ENCODE peak calls at places on chromosomes 2 and 18, in four cellular contexts. J is adipocyte, O is gastrocnemius medialis, G is A549. I is an unnamed sample. For H3K9me3, the result is how much of the 10 kb centered on the place peaks cover.

GRCh38 chr18:2547477-2548087 is 23.7 kb downstream of the METTL4 start:
- DNase-seq in J (peak), O (no peak), G (no peak), I (peak)

GRCh38 chr18:35197286-35197685 is 43.5 kb upstream of the ZNF397 start:
- DNase-seq in J (no peak), O (no peak), G (no peak), I (no peak)

GRCh38 chr2:96082211-96083063 is 33.9 kb downstream of the ADRA2B start:
- DNase-seq in J (no peak), O (no peak), G (no peak), I (no peak)

GRCh38 chr2:79855264-79856006 is 342.6 kb downstream of the CTNNA2 start:
- DNase-seq in J (no peak), O (no peak), G (peak), I (peak)

GRCh38 chr2:142914507-142915313 is 37.2 kb downstream of the KYNU start:
- DNase-seq in J (no peak), O (no peak), G (no peak), I (no peak)

GRCh38 chr18:48955528-48956261 is 4.9 kb upstream of the SMAD7 start:
- DNase-seq in J (peak), O (peak), G (no peak), I (no peak)

GRCh38 chr2:133486706-133487305 is 81.5 kb downstream of the NCKAP5 start:
- DNase-seq in J (no peak), O (no peak), G (no peak), I (no peak)

GRCh38 chr2:19369341-19369955 is 11.0 kb upstream of the OSR1 start:
- DNase-seq in J (peak), O (no peak), G (no peak), I (no peak)

GRCh38 chr18:434410-434809 is 66.1 kb downstream of the COLEC12 start:
- DNase-seq in J (peak), O (peak), G (no peak), I (peak)

GRCh38 chr2:218383892-218384519 is 1.9 kb downstream of the SLC11A1 start:
- DNase-seq in J (no peak), O (no peak), G (no peak), I (no peak)

GRCh38 chr2:111667542-111668273 is 216.3 kb downstream of the ANAPC1 start:
- DNase-seq in J (peak), O (no peak), G (no peak), I (peak)

GRCh38 chr2:88180594-88181240 is 10.6 kb downstream of the THNSL2 start:
- DNase-seq in J (peak), O (no peak), G (no peak), I (no peak)

GRCh38 chr2:19368760-19369159 is 10.3 kb upstream of the OSR1 start:
- DNase-seq in J (no peak), O (no peak), G (no peak), I (no peak)

GRCh38 chr18:9971313-9971920 is 57.6 kb downstream of the VAPA start:
- DNase-seq in J (peak), O (peak), G (peak), I (peak)

GRCh38 chr2:115165529-115166109 is 723.2 kb downstream of the DPP10 start:
- DNase-seq in J (peak), O (no peak), G (no peak), I (no peak)

GRCh38 chr2:240557808-240558207 is at the start of gene ANKMY1:
- DNase-seq in J (peak), O (peak), G (no peak), I (no peak)

GRCh38 chr2:100877555-100877954 is 57.6 kb downstream of the NPAS2 start:
- DNase-seq in J (no peak), O (no peak), G (no peak), I (no peak)

GRCh38 chr18:27430595-27430994 is 245.5 kb upstream of the CHST9 start:
- DNase-seq in J (no peak), O (no peak), G (no peak), I (no peak)

GRCh38 chr2:97724501-97724900 is 11.1 kb downstream of the ZAP70 start:
- DNase-seq in J (no peak), O (no peak), G (no peak), I (no peak)

GRCh38 chr18:9946831-9947230 is 33.0 kb downstream of the VAPA start:
- DNase-seq in J (no peak), O (no peak), G (no peak), I (no peak)

GRCh38 chr2:118794546-118794945 is 52.9 kb downstream of the EN1 start:
- DNase-seq in J (no peak), O (peak), G (no peak), I (no peak)

GRCh38 chr2:27765621-27766286 is 5.8 kb upstream of the MRPL33 start:
- DNase-seq in J (no peak), O (peak), G (no peak), I (peak)

GRCh38 chr2:215535125-215535668 is 99.3 kb upstream of the FN1 start:
- DNase-seq in J (peak), O (no peak), G (no peak), I (no peak)

GRCh38 chr18:68454511-68455228 is 260.2 kb downstream of the TMX3 start:
- DNase-seq in J (peak), O (no peak), G (no peak), I (no peak)

GRCh38 chr2:186917866-186918265 is 68.9 kb upstream of the ZSWIM2 start:
- DNase-seq in J (peak), O (no peak), G (no peak), I (no peak)

GRCh38 chr2:219441451-219442205 is 7.0 kb downstream of the SPEG start:
- DNase-seq in J (peak), O (peak), G (peak), I (peak)

GRCh38 chr2:217512259-217512658 is 490.5 kb downstream of the TNS1 start:
- DNase-seq in J (no peak), O (no peak), G (no peak), I (no peak)

GRCh38 chr2:194166818-194167217 is 1490.2 kb upstream of the SLC39A10 start:
- DNase-seq in J (peak), O (no peak), G (no peak), I (peak)

GRCh38 chr2:156673271-156673615 is 237.1 kb downstream of the GPD2 start:
- DNase-seq in J (no peak), O (no peak), G (no peak), I (no peak)

GRCh38 chr2:196112408-196113039 is 43.9 kb upstream of the DNAH7 start:
- DNase-seq in J (peak), O (no peak), G (no peak), I (no peak)

GRCh38 chr2:196108604-196109003 is 40.0 kb upstream of the DNAH7 start:
- DNase-seq in J (no peak), O (no peak), G (no peak), I (no peak)

DNA sequence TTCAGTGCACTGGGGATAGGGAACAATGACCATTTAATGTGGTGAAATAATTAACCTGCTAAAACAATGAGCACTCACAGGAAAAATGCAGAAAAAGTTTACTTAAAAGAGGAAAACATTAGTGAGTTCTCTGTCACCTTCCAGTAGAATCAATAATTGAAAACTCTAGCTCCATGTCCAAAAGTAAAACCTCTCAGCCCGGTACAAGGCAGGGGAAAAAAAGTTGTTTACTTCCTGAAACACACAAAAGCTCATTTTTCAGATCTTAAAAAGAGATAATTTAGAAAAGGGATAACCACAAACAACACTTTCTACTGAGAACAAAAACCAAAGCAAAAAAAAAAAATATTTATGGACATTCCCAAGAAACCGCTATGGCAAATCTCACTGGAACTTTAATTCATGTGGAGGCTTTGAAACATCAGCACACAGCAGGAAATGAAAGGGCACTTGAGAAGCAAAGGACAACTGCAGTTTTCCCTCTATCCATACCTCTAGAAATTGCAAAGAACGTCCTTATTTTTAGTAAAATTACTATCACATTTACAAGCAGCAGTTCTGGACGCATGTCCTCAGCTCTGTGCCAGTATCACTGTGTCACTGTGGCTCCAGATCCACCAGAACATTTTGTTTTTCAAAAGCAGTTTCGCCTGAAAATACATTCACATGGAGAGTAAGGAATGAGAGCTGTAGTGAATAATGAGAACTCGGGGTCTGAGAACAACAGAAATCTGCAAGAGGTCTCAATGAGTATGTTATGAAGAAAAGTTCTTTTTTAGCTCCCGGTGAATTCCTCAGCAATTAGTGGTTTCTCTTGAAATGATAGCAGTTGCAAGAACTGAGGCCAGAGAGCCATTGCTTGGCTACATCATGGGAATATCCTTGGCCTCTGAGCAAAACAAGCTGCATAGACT is 44.7 kb upstream of the DNAH7 start:
- DNase-seq in J (peak), O (no peak), G (no peak), I (no peak)
- H3K4me3 ChIP-seq in J (peak), O (no peak), G (no peak), I (no peak)

DNA sequence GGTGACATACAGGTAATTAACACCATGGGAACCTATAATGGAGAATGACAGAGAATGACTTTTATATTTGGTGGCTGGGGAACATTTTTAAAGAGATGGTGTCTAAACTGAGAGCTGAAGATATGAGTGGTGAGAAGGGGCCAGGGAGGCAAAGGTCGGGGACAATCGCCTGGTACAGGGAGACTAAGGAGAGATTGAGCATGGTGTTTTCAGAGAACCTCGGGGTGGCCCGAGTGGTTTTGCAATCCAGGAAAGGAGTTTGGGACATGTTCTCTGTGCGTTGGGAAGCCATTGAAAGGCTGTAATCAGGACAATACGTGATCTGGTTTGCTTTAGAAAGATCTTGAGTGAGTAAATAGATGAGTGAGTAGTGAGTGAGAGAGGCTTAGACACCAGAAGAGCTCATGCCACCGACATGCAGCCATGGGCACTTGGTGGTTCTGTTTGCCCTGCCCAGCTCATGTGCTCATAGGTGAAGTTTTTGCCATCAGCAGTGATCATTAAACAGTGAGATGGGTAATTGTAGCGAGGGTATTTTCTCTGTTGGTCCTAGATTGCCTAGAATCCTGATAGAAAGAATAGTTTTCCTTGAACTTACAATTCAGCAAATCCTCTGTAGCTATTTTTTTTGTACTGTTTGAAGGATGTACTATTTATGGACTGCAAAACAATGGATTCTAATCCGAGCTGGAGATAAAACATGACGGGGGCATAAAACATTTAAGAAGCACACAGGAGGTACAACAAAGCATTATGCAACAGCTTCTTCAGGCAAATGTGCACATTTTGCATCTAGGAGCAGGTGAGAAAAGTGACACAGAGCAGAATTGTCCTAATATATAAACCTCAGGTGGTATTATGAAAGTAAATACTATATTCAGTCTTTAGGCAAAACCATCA is 114.8 kb downstream of the SH3RF3 start:
- DNase-seq in J (no peak), O (no peak), G (no peak), I (no peak)
- H3K9me3 ChIP-seq in J (under half), O (under half), G (under half), I (under half)

GRCh38 chr2:135183822-135184221 is 131.7 kb downstream of the RAB3GAP1 start:
- DNase-seq in J (peak), O (no peak), G (no peak), I (no peak)
- H3K4me3 ChIP-seq in J (no peak), O (no peak), G (no peak), I (no peak)

DNA sequence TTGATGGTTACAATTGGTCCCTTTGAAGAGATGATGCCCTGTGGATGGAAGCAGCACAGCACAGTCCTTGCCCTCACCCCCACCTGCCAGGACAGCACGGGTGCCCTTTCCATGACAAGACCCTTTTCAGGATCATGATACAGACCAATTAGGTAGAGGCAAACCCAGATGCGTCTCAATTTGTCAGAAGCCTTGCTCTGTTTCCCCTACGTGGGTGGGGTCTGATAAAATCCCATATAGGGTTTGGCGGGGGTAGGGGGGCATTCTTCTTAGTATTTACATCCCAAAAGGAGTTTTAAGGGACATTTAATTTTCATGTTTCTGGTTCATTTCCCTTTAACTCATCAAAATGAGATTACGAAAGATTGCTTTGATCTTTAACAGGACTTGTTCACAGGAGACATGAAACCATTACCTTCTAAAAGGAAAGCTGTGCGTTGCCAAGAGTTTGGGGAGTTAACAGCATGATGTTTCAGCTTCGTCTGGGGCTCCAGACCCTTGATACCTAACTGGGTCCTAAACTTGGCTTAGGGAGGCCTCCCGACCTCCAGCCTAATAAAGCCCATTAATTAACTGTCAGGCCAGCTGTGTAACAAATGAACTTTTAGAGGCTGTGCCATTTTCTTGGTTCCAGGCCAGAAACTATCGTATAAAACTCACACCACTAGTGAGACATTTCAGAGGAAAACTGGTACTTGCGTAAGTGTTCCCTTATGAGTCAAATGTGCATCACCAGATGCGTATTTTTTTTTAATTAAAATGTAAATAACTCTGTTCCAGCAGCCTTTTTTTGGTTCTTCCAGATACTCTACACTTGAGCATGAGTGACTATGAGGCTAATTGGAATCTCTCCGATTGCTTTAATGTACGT is 236.7 kb downstream of the BCL2 start:
- DNase-seq in J (no peak), O (no peak), G (no peak), I (no peak)
- H3K9me3 ChIP-seq in J (under half), O (under half), G (under half), I (under half)

DNA sequence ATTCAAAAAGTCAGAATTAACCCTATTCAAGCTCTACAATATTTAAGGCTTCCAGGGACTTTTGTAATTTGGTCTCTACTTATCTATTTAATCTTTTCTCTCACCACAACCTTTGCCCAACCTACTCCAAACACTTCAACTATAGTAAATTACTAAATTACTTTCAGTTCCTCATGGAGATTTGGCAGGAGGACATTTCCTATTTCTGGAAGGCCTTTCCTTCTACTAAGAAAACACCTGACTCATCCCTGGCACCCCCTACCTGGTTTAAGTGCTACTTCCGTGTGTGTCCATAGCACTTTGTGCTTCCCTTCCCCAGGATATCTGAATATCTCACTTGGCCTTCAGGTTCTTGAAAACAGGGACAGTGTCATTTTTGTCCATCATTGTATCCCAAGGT is 96.3 kb downstream of the UPP2 start:
- DNase-seq in J (no peak), O (no peak), G (no peak), I (no peak)
- H3K4me3 ChIP-seq in J (no peak), O (no peak), G (no peak), I (no peak)

GRCh38 chr2:224141304-224141703 is 102.2 kb upstream of the SERPINE2 start:
- DNase-seq in J (no peak), O (no peak), G (no peak), I (no peak)
- H3K9me3 ChIP-seq in J (under half), O (under half), G (under half), I (under half)

DNA sequence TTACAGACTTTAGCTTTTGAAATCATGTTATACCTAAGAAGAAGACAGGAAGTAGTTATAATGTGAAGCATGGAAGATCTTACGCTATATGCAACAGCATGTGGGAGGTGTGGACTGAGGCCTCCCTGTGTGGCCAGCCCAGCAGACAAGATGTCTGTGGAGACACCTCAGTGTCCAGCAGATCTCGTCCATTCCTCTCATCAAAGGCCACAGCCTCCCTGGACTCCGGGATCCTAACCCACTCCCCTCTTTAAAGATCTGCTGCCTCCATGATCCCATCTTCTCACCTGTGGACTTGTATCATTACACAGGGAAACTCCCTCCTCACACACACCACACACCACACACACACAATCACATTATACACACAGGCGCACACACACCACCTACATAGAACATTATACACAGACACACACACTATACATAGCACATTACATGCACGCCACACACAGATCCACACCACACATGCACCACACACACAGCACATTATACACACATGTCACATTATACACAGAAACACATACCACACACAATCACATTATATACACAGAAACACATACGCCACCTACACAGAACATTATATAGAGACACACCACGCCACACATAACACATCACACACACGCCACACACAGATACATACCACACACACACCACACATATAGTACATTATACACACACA is 89.5 kb downstream of the PXDN start:
- DNase-seq in J (no peak), O (no peak), G (no peak), I (no peak)
- H3K4me3 ChIP-seq in J (no peak), O (no peak), G (no peak), I (no peak)

GRCh38 chr2:76320716-76321115 is 610.0 kb upstream of the GCFC2 start:
- DNase-seq in J (no peak), O (no peak), G (no peak), I (no peak)

GRCh38 chr2:76323381-76323780 is 612.7 kb upstream of the GCFC2 start:
- DNase-seq in J (no peak), O (no peak), G (no peak), I (no peak)

GRCh38 chr2:76316691-76317090 is 606.0 kb upstream of the GCFC2 start:
- DNase-seq in J (no peak), O (no peak), G (no peak), I (no peak)

GRCh38 chr2:76314621-76315020 is 603.9 kb upstream of the GCFC2 start:
- DNase-seq in J (no peak), O (no peak), G (no peak), I (no peak)

GRCh38 chr2:76318848-76319247 is 608.1 kb upstream of the GCFC2 start:
- DNase-seq in J (no peak), O (no peak), G (no peak), I (no peak)
- H3K9me3 ChIP-seq in J (under half), O (under half), G (under half), I (under half)

DNA sequence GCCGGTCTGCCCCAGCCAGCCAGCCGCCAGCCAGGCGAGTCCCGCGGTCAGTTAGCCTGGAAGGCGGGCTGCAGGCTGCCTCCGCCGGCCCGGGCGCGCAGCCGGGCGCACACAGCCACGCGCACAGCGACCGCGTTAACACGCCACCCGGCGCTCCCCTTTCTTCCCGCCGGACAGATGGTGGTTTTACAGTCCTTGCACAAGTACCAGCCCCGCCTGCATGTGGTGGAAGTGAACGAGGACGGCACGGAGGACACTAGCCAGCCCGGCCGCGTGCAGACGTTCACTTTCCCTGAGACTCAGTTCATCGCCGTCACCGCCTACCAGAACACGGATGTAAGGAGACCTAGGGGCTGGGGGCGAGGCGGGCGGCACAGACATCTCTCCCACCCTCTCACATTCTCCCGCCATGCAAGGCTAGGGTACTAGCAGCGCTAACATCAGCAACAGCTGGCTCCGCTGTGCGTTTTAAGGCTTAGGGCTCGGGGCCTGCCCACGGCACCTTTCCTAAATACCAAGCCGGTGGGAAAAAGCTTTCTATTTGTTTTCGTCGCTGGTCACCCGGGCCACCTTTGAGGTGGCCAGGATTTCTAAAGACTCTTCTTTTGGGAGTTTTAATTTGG is 2.7 kb downstream of the TBR1 start:
- DNase-seq in J (peak), O (no peak), G (no peak), I (peak)
- H3K4me3 ChIP-seq in J (peak), O (peak), G (no peak), I (peak)